ENCODE peak calls at places on chromosomes 5 and 9, in six cellular contexts. L, C, Y, E, H and G are unnamed samples. For H3K27me3, the result is how much of the 10 kb centered on the place peaks cover.

GRCh38 chr9:81671880-81672280 is 17.5 kb downstream of the TLE1 start:
- DNase-seq in L (no peak), C (no peak), Y (peak), E (no peak), H (peak), G (no peak)

GRCh38 chr9:123614503-123615258 is 258.7 kb downstream of the CRB2 start:
- DNase-seq in L (no peak), C (no peak), Y (no peak), E (peak), H (no peak), G (no peak)

GRCh38 chr5:87453801-87454200 is 41.1 kb upstream of the CCNH start:
- DNase-seq in L (no peak), C (no peak), Y (no peak), E (no peak), H (no peak), G (no peak)

GRCh38 chr9:77866882-77867281 is 164.7 kb downstream of the GNAQ start:
- DNase-seq in L (no peak), C (no peak), Y (no peak), E (no peak), H (no peak), G (no peak)

GRCh38 chr5:156474251-156474650 is 147.3 kb downstream of the SGCD start:
- DNase-seq in L (no peak), C (no peak), Y (no peak), E (no peak), H (peak), G (no peak)

GRCh38 chr5:119009131-119009530 is 20.8 kb upstream of the DTWD2 start:
- DNase-seq in L (no peak), C (no peak), Y (no peak), E (no peak), H (no peak), G (no peak)

GRCh38 chr5:54886866-54887265 is 98.5 kb downstream of the ESM1 start:
- DNase-seq in L (no peak), C (no peak), Y (no peak), E (no peak), H (no peak), G (no peak)

GRCh38 chr5:153158608-153159007 is 331.9 kb upstream of the GRIA1 start:
- DNase-seq in L (no peak), C (no peak), Y (no peak), E (no peak), H (no peak), G (no peak)

GRCh38 chr5:62000646-62001045 is 305.4 kb upstream of the KIF2A start:
- DNase-seq in L (no peak), C (no peak), Y (no peak), E (no peak), H (no peak), G (no peak)

GRCh38 chr5:122493091-122493775 is 181.2 kb downstream of the SNCAIP start:
- DNase-seq in L (no peak), C (no peak), Y (no peak), E (peak), H (no peak), G (no peak)

GRCh38 chr5:32543291-32543690 is 42.1 kb upstream of the SUB1 start:
- DNase-seq in L (no peak), C (no peak), Y (no peak), E (no peak), H (no peak), G (no peak)

GRCh38 chr9:21579209-21579608 is 97.1 kb upstream of the IFNE start:
- DNase-seq in L (no peak), C (peak), Y (no peak), E (no peak), H (no peak), G (no peak)

GRCh38 chr5:112154940-112155686 is 264.0 kb downstream of the EPB41L4A start:
- DNase-seq in L (no peak), C (no peak), Y (no peak), E (no peak), H (no peak), G (no peak)

GRCh38 chr5:157956271-157956885 is 97.4 kb upstream of the CLINT1 start:
- DNase-seq in L (no peak), C (no peak), Y (no peak), E (no peak), H (no peak), G (no peak)

GRCh38 chr5:120457839-120458507 is 6.1 kb upstream of the PRR16 start:
- DNase-seq in L (peak), C (peak), Y (peak), E (peak), H (peak), G (no peak)

GRCh38 chr9:70578720-70579119 is 164.3 kb upstream of the KLF9 start:
- DNase-seq in L (no peak), C (no peak), Y (no peak), E (peak), H (no peak), G (no peak)

GRCh38 chr5:172778223-172778814 is 7.3 kb upstream of the DUSP1 start:
- DNase-seq in L (no peak), C (no peak), Y (peak), E (peak), H (no peak), G (no peak)

GRCh38 chr5:72248352-72249032 is 71.5 kb downstream of the MRPS27 start:
- DNase-seq in L (no peak), C (no peak), Y (peak), E (no peak), H (peak), G (no peak)

GRCh38 chr9:120730661-120731514 is 16.6 kb upstream of the MEGF9 start:
- DNase-seq in L (no peak), C (no peak), Y (peak), E (peak), H (no peak), G (no peak)

GRCh38 chr5:103010120-103010666 is 109.7 kb downstream of the GIN1 start:
- DNase-seq in L (no peak), C (no peak), Y (no peak), E (no peak), H (no peak), G (no peak)

DNA sequence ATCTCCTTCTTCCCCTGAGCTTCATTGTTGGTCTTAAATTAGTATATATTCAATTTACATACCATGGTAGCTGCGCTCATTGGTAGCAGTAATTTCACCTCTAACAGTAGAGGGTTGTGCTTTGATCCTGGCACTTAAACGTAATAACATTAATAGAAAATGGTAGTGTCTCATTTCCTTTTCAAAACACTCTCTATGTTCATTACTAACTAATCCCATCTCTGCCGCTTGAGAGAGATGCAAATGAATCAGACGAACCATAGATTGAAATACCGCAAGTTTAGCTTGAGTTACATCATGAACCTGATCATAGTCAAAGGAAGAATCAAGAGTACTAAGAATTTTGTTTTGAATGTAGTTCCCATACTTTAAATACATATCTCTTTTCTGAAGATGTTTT is 2.2 kb downstream of the THBS4 start:
- DNase-seq in L (no peak), C (no peak), Y (no peak), E (no peak), H (no peak), G (no peak)
- H3K27me3 ChIP-seq in L (under half), C (under half), Y (under half), E (under half), H (under half), G (under half)

DNA sequence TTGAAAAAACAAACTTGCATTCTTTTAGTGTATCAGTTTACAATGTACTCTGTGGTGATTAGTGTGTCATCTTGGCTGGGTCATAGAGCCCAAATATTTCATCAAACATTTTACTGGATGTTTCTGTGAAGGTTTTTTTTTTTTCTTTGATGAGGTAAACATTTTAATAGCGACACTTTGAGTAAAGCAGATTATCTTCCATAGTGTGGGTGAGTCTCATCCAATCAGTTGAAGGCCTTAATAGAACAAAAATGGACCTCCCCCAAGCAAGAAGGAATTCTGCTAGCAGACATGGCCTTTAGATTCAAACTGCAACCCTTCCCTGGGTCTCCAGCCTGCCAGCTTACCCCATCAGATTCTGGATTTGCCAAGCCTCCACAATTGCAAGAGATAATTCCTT is 72.5 kb downstream of the FSTL4 start:
- DNase-seq in L (no peak), C (no peak), Y (no peak), E (no peak), H (no peak), G (no peak)
- H3K27me3 ChIP-seq in L (under half), C (under half), Y (under half), E (under half), H (under half), G (under half)

GRCh38 chr9:137434498-137435380 is 6.4 kb downstream of the ENTPD8 start:
- DNase-seq in L (no peak), C (no peak), Y (no peak), E (no peak), H (no peak), G (no peak)
- H3K27me3 ChIP-seq in L (under half), C (under half), Y (under half), E (under half), H (under half), G (half or more)

GRCh38 chr9:135608999-135609317 is 30.4 kb downstream of the GLT6D1 start:
- DNase-seq in L (no peak), C (no peak), Y (no peak), E (no peak), H (no peak), G (no peak)
- H3K27me3 ChIP-seq in L (under half), C (under half), Y (under half), E (under half), H (under half), G (under half)

DNA sequence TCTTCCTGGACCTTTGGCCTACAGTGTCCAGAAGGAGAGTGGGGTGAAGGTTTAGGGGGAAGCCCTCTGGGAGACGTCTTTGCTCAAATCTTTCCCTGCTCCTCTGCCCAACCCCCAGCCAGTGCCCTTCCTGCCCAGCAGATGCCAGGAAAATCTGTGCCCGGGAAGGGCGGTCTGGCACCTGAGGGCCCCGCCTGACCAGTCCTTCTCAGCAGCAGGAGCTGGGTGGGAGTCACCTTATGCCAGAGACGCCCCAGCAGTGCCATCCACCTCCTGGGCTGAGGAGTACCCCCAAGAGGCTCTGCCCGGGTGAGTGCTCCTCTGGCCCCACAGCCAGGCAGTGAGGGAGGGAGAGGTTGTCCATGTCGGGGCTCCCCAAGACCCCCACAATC is 14.9 kb upstream of the CERCAM start:
- DNase-seq in L (no peak), C (no peak), Y (no peak), E (no peak), H (no peak), G (no peak)
- H3K27me3 ChIP-seq in L (under half), C (under half), Y (under half), E (under half), H (under half), G (under half)

DNA sequence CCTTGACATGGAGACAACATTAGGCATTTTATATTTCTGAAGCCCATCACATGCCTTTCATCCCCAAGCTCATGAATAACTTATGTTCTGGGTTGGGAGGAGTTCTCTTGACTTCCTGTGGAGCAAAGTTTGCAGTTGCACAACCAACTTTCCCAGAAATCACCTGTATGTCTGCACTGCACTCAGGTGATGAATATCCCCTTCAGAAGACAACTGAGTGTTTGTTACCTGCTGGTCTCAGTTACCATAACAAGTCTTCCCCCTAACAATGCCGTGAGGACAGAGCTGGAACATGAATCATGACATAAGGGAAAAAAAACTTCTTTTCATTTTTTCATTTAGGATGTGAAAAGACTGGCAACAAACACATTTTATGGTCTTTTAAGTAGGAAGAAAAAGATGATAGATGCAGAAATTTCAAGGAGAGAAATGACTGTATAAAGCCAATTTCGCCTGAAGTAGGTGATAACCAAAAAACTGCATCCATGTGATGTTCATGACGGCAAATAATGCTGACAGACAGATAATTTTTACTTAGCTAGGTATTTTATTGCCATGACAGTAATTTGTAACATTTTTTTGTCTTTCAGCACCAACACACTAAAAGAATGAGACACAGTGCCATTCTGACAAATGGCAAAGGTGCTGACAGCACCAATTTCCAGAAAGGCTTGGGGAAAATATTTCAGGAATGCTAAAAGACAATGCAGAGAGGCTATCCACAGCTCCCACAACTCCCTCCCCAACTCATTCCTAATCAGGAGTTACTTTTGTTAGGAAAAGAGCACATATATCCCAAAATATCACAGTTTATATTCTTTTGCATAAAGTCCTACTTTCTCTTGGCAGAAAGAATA is 656.2 kb downstream of the PRELID2 start:
- DNase-seq in L (no peak), C (no peak), Y (no peak), E (no peak), H (no peak), G (no peak)
- H3K27me3 ChIP-seq in L (under half), C (under half), Y (under half), E (under half), H (under half), G (under half)